ENCODE peak calls at places on chromosome 16, in eight cellular contexts. E is sigmoid colon; U is psoas muscle; O is lower leg skin; R is left cardiac atrium; X is NCI-H2081 treated with DMSO at 0.1 percent for 48 hours; H is GOT3; T is stimulated activated CD8-positive, alpha-beta memory T cell treated with anti-CD3 and anti-CD28 coated beads, Interleukin-12 subunit alpha, Interleukin-12 subunit beta, amount 100 ng/mL, for 1 hour. I is an unnamed sample.

GRCh38 chr16:21211486-21211885 is at the start of gene ZP2:
- DNase-seq in E (no peak), U (no peak), O (no peak), R (no peak), X (no peak), H (no peak), T (no peak), I (no peak)

GRCh38 chr16:16021988-16022682 is 72.7 kb downstream of the ABCC1 start:
- DNase-seq in E (peak), U (peak), O (peak), R (peak), X (no peak), H (peak), T (no peak), I (peak)

GRCh38 chr16:73129455-73129854 is 81.5 kb upstream of the ZFHX3 start:
- DNase-seq in E (no peak), U (no peak), O (no peak), R (no peak), X (no peak), H (no peak), T (no peak), I (no peak)

GRCh38 chr16:9409753-9410493 is 318.5 kb downstream of the HAPSTR1 start:
- DNase-seq in E (no peak), U (no peak), O (no peak), R (no peak), X (no peak), H (no peak), T (no peak), I (no peak)

GRCh38 chr16:63130942-63131341 is 1094.7 kb upstream of the CDH8 start:
- DNase-seq in E (no peak), U (no peak), O (no peak), R (no peak), X (no peak), H (no peak), T (no peak), I (no peak)

GRCh38 chr16:80997139-80997798 is 9.4 kb downstream of the CMC2 start:
- DNase-seq in E (no peak), U (no peak), O (no peak), R (no peak), X (no peak), H (no peak), T (no peak), I (no peak)

GRCh38 chr16:396605-397004 is 394 bp upstream of the NME4 start:
- DNase-seq in E (peak), U (peak), O (no peak), R (peak), X (no peak), H (no peak), T (no peak), I (no peak)

GRCh38 chr16:64964126-64964540 is 157.7 kb downstream of the CDH11 start:
- DNase-seq in E (no peak), U (no peak), O (no peak), R (no peak), X (no peak), H (no peak), T (no peak), I (no peak)

GRCh38 chr16:48252013-48252412 is 4.7 kb upstream of the ABCC11 start:
- DNase-seq in E (no peak), U (no peak), O (no peak), R (no peak), X (no peak), H (no peak), T (no peak), I (no peak)

GRCh38 chr16:15037745-15038144 is 18.1 kb downstream of the NTAN1 start:
- DNase-seq in E (no peak), U (no peak), O (no peak), R (no peak), X (no peak), H (no peak), T (no peak), I (no peak)

GRCh38 chr16:84354306-84354705 is 14.0 kb upstream of the ATP2C2 start:
- DNase-seq in E (no peak), U (no peak), O (no peak), R (no peak), X (no peak), H (no peak), T (no peak), I (no peak)

GRCh38 chr16:22764662-22765302 is 49.2 kb upstream of the HS3ST2 start:
- DNase-seq in E (no peak), U (no peak), O (no peak), R (no peak), X (no peak), H (no peak), T (no peak), I (no peak)

I was measured in mammary epithelial cell.